ENCODE peak calls at places on chromosome 10, in six cellular contexts. G, B, Z, D, A and N are unnamed samples.

GRCh38 chr10:11442001-11442773 is 169.3 kb downstream of the USP6NL start:
- DNase-seq in Z (no peak), D (no peak), A (no peak), B (no peak), G (no peak), N (no peak)

GRCh38 chr10:6918305-6918704 is 338.2 kb upstream of the PRKCQ start:
- DNase-seq in A (no peak), D (no peak), G (peak), B (peak), Z (peak), N (no peak)

GRCh38 chr10:71719042-71719441 is 536 bp downstream of the C10orf105 start:
- DNase-seq in A (no peak), G (no peak), Z (no peak), B (no peak), D (no peak), N (peak)

GRCh38 chr10:70132098-70133029 is at the start of gene AIFM2:
- DNase-seq in D (peak), Z (no peak), B (no peak), A (peak), G (no peak), N (peak)

GRCh38 chr10:48536916-48537890 is 67.7 kb downstream of the ARHGAP22 start:
- DNase-seq in B (no peak), A (no peak), G (no peak), Z (no peak), D (no peak), N (no peak)

GRCh38 chr10:91797077-91797690 is 1.0 kb upstream of the TNKS2 start:
- DNase-seq in A (no peak), G (no peak), D (peak), B (no peak), Z (no peak), N (no peak)

GRCh38 chr10:43965033-43965917 is 316.6 kb upstream of the ZNF32 start:
- DNase-seq in B (no peak), D (peak), A (no peak), G (no peak), Z (no peak), N (no peak)

GRCh38 chr10:118708571-118708970 is 46.2 kb downstream of the CACUL1 start:
- DNase-seq in D (no peak), A (no peak), Z (no peak), B (no peak), G (no peak), N (no peak)

GRCh38 chr10:63003816-63004453 is 129.2 kb upstream of the NRBF2 start:
- DNase-seq in A (no peak), D (no peak), G (no peak), Z (no peak), B (no peak), N (no peak)

GRCh38 chr10:18822156-18822555 is 162.9 kb downstream of the ARL5B start:
- DNase-seq in B (no peak), D (peak), Z (no peak), G (no peak), A (no peak), N (no peak)

GRCh38 chr10:4303045-4303444 is 518.0 kb upstream of the KLF6 start:
- DNase-seq in Z (no peak), D (no peak), G (no peak), A (no peak), B (no peak), N (no peak)

GRCh38 chr10:24957624-24958435 is 5.4 kb upstream of the PRTFDC1 start:
- DNase-seq in D (peak), B (no peak), G (no peak), Z (no peak), A (no peak), N (no peak)

GRCh38 chr10:76032442-76033039 is 601.1 kb downstream of the LRMDA start:
- DNase-seq in G (no peak), D (no peak), A (no peak), Z (no peak), B (no peak), N (no peak)

GRCh38 chr10:105150486-105150885 is 509.4 kb downstream of the SORCS3 start:
- DNase-seq in A (no peak), D (peak), Z (no peak), B (no peak), G (no peak), N (no peak)

GRCh38 chr10:102782698-102783540 is 39.2 kb downstream of the WBP1L start:
- DNase-seq in B (no peak), D (peak), A (peak), Z (no peak), G (no peak), N (peak)

GRCh38 chr10:100894033-100894432 is 18.7 kb upstream of the SLF2 start:
- DNase-seq in Z (no peak), D (no peak), G (no peak), B (no peak), A (peak), N (no peak)

GRCh38 chr10:76036410-76036940 is 605.1 kb downstream of the LRMDA start:
- DNase-seq in Z (peak), G (no peak), B (no peak), D (peak), A (peak), N (peak)

GRCh38 chr10:97000487-97001182 is 168.5 kb downstream of the LCOR start:
- DNase-seq in A (peak), Z (no peak), B (no peak), D (no peak), G (no peak), N (no peak)

GRCh38 chr10:133372507-133372906 is 647 bp downstream of the ECHS1 start:
- DNase-seq in A (no peak), Z (no peak), D (no peak), B (no peak), G (no peak), N (no peak)

GRCh38 chr10:93379366-93380042 is 102.6 kb downstream of the MYOF start:
- DNase-seq in D (peak), B (no peak), G (no peak), Z (no peak), A (no peak), N (no peak)

GRCh38 chr10:91691255-91691654 is 58.4 kb upstream of the PPP1R3C start:
- DNase-seq in G (no peak), D (no peak), Z (no peak), B (no peak), A (no peak), N (no peak)

GRCh38 chr10:34993782-34994181 is 96.4 kb downstream of the CUL2 start:
- DNase-seq in D (no peak), B (no peak), Z (no peak), G (no peak), A (no peak), N (no peak)

GRCh38 chr10:62462456-62462855 is 88.3 kb downstream of the ZNF365 start:
- DNase-seq in B (no peak), Z (no peak), A (no peak), D (no peak), G (no peak), N (no peak)

GRCh38 chr10:4260483-4260882 is 475.5 kb upstream of the KLF6 start:
- DNase-seq in A (no peak), Z (no peak), B (no peak), D (peak), G (no peak), N (no peak)

GRCh38 chr10:31467791-31468535 is 148.9 kb downstream of the ZEB1 start:
- DNase-seq in D (no peak), A (no peak), B (no peak), Z (no peak), G (no peak), N (no peak)

GRCh38 chr10:2494386-2494785 is 573.0 kb upstream of the PFKP start:
- DNase-seq in G (no peak), A (no peak), D (no peak), Z (no peak), B (no peak), N (no peak)

GRCh38 chr10:63240807-63241206 is 107.7 kb downstream of the NRBF2 start:
- DNase-seq in B (no peak), Z (no peak), G (no peak), D (peak), A (no peak), N (no peak)

GRCh38 chr10:28668363-28669226 is 8.7 kb upstream of the BAMBI start:
- DNase-seq in A (peak), G (peak), D (no peak), Z (no peak), B (peak), N (peak)

GRCh38 chr10:78765726-78766335 is 302.9 kb upstream of the ZMIZ1 start:
- DNase-seq in D (no peak), A (no peak), Z (no peak), G (no peak), B (no peak), N (peak)

GRCh38 chr10:92094960-92095359 is 171.4 kb downstream of the BTAF1 start:
- DNase-seq in Z (no peak), D (no peak), G (no peak), B (no peak), A (no peak), N (no peak)

GRCh38 chr10:44949915-44950314 is 9.7 kb upstream of the RASSF4 start:
- DNase-seq in B (no peak), G (no peak), Z (no peak), A (no peak), D (no peak), N (no peak)

GRCh38 chr10:92544296-92544695 is 29.6 kb downstream of the IDE start:
- DNase-seq in D (peak), Z (no peak), G (no peak), B (no peak), A (no peak), N (no peak)

GRCh38 chr10:47360419-47361040 is 12.4 kb downstream of the RBP3 start:
- DNase-seq in G (no peak), Z (no peak), A (no peak), D (no peak), B (no peak), N (peak)

GRCh38 chr10:124347956-124348355 is 70.8 kb downstream of the OAT start:
- DNase-seq in A (no peak), B (no peak), D (no peak), G (no peak), Z (no peak), N (no peak)

GRCh38 chr10:23174974-23175512 is 17.1 kb upstream of the PTF1A start:
- DNase-seq in D (no peak), G (no peak), A (no peak), B (no peak), Z (no peak), N (no peak)

GRCh38 chr10:83934062-83934461 is 205.2 kb upstream of the GHITM start:
- DNase-seq in A (no peak), B (no peak), D (no peak), G (no peak), Z (no peak), N (no peak)

GRCh38 chr10:681670-682318 is 7.7 kb downstream of the DIP2C start:
- DNase-seq in Z (no peak), A (no peak), G (no peak), D (no peak), B (no peak), N (no peak)

GRCh38 chr10:106920538-106920937 is 244.0 kb downstream of the SORCS1 start:
- DNase-seq in Z (no peak), A (no peak), B (no peak), D (no peak), G (no peak), N (no peak)

GRCh38 chr10:126391162-126391880 is 3.0 kb upstream of the ADAM12 start:
- DNase-seq in Z (no peak), B (no peak), G (no peak), D (no peak), A (no peak), N (no peak)

GRCh38 chr10:15808204-15808797 is 52.0 kb downstream of the MINDY3 start:
- DNase-seq in Z (no peak), A (no peak), D (no peak), G (no peak), B (no peak), N (no peak)